ENCODE peak calls at places on chromosomes 13 and 19, in eight cellular contexts. W, O, B, P, H, D, A and M are unnamed samples.

GRCh38 chr13:109330941-109331340 is 455.4 kb downstream of the IRS2 start:
- DNase-seq in O (peak), P (no peak), H (no peak), B (no peak), D (no peak), W (no peak), A (no peak), M (no peak)

GRCh38 chr19:6100284-6100915 is 9.9 kb downstream of the RFX2 start:
- DNase-seq in H (no peak), B (no peak), A (no peak), W (peak), D (no peak), O (no peak), P (no peak), M (peak)

GRCh38 chr19:40599331-40600085 is 1.7 kb upstream of the LTBP4 start:
- DNase-seq in B (no peak), P (no peak), W (no peak), O (no peak), H (no peak), D (no peak), A (no peak), M (no peak)

GRCh38 chr19:12721656-12722565 is 1.8 kb downstream of the TNPO2 start:
- DNase-seq in P (peak), D (peak), H (peak), B (no peak), O (peak), W (peak), A (peak), M (peak)

GRCh38 chr13:57630661-57631606 is 610 bp upstream of the PCDH17 start:
- DNase-seq in W (no peak), A (no peak), P (no peak), B (no peak), O (no peak), H (no peak), D (no peak), M (no peak)

GRCh38 chr13:30307194-30307965 is at the start of gene KATNAL1:
- DNase-seq in W (peak), B (peak), D (peak), A (peak), P (peak), H (peak), O (peak), M (peak)

GRCh38 chr13:52994865-52995264 is 33.7 kb upstream of the OLFM4 start:
- DNase-seq in A (no peak), O (no peak), D (no peak), W (no peak), B (no peak), H (no peak), P (no peak), M (no peak)

GRCh38 chr19:53088091-53088490 is 15.1 kb downstream of the ZNF160 start:
- DNase-seq in B (no peak), P (no peak), W (no peak), D (no peak), A (no peak), H (no peak), O (peak), M (no peak)

GRCh38 chr13:78326608-78327007 is 276.7 kb downstream of the POU4F1 start:
- DNase-seq in A (no peak), W (no peak), O (no peak), P (no peak), H (no peak), D (no peak), B (no peak), M (peak)

GRCh38 chr13:31749929-31750328 is 10.6 kb downstream of the RXFP2 start:
- DNase-seq in O (peak), A (no peak), B (no peak), H (no peak), P (no peak), W (no peak), D (no peak), M (peak)

GRCh38 chr19:45187421-45188100 is 9.0 kb downstream of the BLOC1S3 start:
- DNase-seq in O (no peak), P (no peak), A (no peak), H (peak), W (peak), B (no peak), D (no peak), M (peak)

GRCh38 chr13:113928701-113929627 is 44.9 kb downstream of the C13orf46 start:
- DNase-seq in W (no peak), A (peak), O (peak), H (peak), P (peak), B (peak), D (no peak), M (no peak)

GRCh38 chr19:1811942-1812425 is at the start of gene ATP8B3:
- DNase-seq in O (no peak), A (peak), W (peak), H (no peak), P (no peak), D (no peak), B (no peak), M (no peak)

GRCh38 chr19:23071087-23071511 is 45.7 kb upstream of the ZNF730 start:
- DNase-seq in W (no peak), O (peak), B (no peak), A (no peak), D (no peak), P (no peak), H (peak), M (peak)

GRCh38 chr13:30880756-30881155 is 25.3 kb upstream of the MEDAG start:
- DNase-seq in H (no peak), P (no peak), A (no peak), D (no peak), B (no peak), O (peak), W (no peak), M (no peak)

GRCh38 chr13:60663788-60664187 is 266.8 kb downstream of the TDRD3 start:
- DNase-seq in W (no peak), P (no peak), B (no peak), H (no peak), A (no peak), O (no peak), D (no peak), M (no peak)

GRCh38 chr19:45800009-45800553 is 7.4 kb upstream of the DMWD start:
- DNase-seq in A (no peak), O (peak), H (no peak), B (no peak), D (no peak), W (no peak), P (no peak), M (peak)

GRCh38 chr19:16521715-16522289 is 20.4 kb downstream of the CHERP start:
- DNase-seq in D (no peak), O (no peak), W (peak), A (no peak), P (no peak), B (no peak), H (no peak), M (no peak)

GRCh38 chr13:28583661-28584091 is 75.3 kb upstream of the POMP start:
- DNase-seq in O (peak), H (no peak), A (no peak), D (no peak), W (peak), B (no peak), P (no peak), M (peak)

GRCh38 chr13:58587183-58587582 is 955.6 kb downstream of the PCDH17 start:
- DNase-seq in W (no peak), O (no peak), D (no peak), A (no peak), P (no peak), B (no peak), H (no peak), M (peak)

GRCh38 chr19:37963190-37963947 is 56.4 kb downstream of the SIPA1L3 start:
- DNase-seq in D (no peak), B (no peak), O (peak), H (no peak), P (no peak), A (no peak), W (no peak), M (peak)

GRCh38 chr19:48565090-48565489 is 13.1 kb downstream of the SULT2B1 start:
- DNase-seq in H (no peak), P (no peak), W (no peak), B (no peak), O (peak), D (no peak), A (no peak), M (peak)

GRCh38 chr13:23450340-23451046 is 17.0 kb upstream of the SACS start:
- DNase-seq in O (no peak), B (no peak), A (no peak), P (no peak), D (no peak), W (no peak), H (no peak), M (peak)

GRCh38 chr13:80297094-80297493 is 43.8 kb downstream of the SPRY2 start:
- DNase-seq in D (peak), W (no peak), P (no peak), B (no peak), O (no peak), H (no peak), A (no peak), M (peak)

GRCh38 chr13:52371736-52372247 is 34.2 kb downstream of the THSD1 start:
- DNase-seq in W (no peak), H (no peak), O (peak), D (no peak), P (no peak), A (no peak), B (no peak), M (peak)

GRCh38 chr19:34639491-34640085 is 37.4 kb downstream of the SCGB2B2 start:
- DNase-seq in H (peak), B (no peak), D (no peak), O (peak), P (peak), A (peak), W (peak), M (peak)

GRCh38 chr19:51131780-51132680 is 7.3 kb downstream of the SIGLEC9 start:
- DNase-seq in W (peak), P (peak), D (no peak), B (no peak), O (peak), A (peak), H (no peak), M (peak)

DNA sequence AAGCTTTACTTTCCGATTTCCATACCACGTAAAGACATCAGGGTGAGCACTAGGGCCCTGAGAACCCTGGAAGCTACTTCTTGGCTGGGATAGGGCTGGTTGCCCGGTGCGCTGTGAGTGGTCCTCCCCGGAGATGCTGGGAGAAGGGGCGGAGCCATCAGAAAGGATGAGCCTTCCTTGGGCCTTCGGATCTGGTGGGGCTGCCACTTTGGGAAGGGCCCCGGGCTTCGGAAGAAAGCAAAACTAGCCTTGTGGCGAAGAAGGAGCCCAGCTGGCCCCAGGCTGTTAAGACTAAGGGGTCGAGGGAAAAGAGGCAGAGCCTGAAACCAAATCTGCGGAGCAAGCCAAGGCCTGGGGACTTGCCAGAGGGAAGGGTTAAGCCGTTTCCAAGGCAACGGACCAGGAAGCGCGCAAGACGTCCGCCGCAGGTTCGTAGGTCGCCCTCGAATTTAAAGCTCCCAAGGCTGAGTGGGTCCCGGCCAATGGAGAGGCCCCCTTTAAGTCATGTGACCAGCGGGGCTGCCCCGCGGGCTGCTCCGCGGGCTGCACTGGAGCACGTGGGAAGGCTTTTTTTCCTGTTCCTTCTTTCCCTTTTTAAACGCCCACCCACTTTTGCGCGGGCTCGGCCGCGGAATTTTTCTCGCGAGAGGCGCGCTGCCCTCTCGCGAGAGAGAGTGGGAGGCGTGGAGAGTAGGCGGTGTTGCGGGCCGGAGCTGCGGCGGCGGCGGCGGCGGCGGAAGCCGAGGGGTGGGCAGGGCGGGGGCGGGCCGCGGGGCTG is 426 bp upstream of the AKAP11 start:
- DNase-seq in A (peak), H (peak), B (peak), D (peak), O (peak), P (peak), W (peak), M (peak)
- TF ChIP-seq POLR2A in A (no peak), H (no peak), B (peak), D (peak), O (no peak), P (no peak), W (no peak), M (peak)

DNA sequence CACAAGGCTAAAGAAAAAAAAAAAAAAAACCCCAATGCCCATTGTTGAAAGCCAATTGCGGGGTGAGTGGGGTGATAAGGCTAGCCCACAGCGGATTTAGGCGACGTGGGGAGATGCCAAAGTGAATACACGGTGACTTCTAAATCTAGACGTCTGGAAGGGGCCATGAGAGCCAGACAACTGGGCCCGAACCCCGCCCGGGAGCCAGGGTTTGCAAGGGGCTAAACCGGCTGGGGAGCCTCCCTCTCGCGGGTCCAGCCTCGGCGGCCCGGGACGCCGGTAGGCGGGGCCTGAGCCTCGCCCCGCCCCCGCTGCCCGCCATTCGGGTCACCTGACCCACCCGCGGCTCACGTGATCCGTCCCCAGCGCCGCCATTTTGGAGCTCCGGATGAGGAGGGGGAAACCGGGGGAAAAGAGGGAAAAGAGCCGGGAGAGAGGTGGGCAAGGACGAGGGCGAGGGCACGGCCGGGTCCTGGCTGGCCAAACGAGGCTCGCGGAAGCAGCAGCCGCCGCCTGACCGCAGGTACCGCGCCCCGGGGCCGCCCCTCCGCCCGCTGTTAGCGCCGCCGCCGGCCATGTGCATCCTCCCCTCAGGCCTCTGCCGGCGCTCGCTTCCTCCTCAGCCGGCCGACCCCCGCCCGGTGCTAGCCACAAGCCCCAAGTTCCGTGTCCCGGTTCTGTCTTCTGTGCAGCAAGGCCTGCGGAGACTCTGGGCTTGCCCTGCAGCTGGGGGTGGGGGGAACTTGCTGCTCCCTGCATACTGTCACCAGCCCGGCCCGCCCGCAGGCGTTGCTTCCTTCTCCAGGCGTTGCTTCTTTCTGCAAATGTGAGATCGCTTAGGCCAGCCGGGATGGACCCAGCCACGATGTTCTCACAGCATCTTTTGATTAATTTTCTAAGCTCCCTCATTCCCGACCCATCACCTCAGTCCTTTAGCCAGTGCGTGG is at the start of gene ZNF507:
- DNase-seq in P (peak), O (peak), D (peak), B (peak), H (peak), W (peak), A (peak), M (peak)
- TF ChIP-seq POLR2A in P (no peak), O (peak), D (peak), B (peak), H (no peak), W (peak), A (no peak), M (peak)

GRCh38 chr19:54461201-54462071 is 2.1 kb downstream of the LENG9 start:
- DNase-seq in B (no peak), H (no peak), D (no peak), A (no peak), P (no peak), O (peak), W (peak), M (no peak)
- TF ChIP-seq POLR2A in B (no peak), H (no peak), D (no peak), A (no peak), P (no peak), O (no peak), W (no peak), M (no peak)

DNA sequence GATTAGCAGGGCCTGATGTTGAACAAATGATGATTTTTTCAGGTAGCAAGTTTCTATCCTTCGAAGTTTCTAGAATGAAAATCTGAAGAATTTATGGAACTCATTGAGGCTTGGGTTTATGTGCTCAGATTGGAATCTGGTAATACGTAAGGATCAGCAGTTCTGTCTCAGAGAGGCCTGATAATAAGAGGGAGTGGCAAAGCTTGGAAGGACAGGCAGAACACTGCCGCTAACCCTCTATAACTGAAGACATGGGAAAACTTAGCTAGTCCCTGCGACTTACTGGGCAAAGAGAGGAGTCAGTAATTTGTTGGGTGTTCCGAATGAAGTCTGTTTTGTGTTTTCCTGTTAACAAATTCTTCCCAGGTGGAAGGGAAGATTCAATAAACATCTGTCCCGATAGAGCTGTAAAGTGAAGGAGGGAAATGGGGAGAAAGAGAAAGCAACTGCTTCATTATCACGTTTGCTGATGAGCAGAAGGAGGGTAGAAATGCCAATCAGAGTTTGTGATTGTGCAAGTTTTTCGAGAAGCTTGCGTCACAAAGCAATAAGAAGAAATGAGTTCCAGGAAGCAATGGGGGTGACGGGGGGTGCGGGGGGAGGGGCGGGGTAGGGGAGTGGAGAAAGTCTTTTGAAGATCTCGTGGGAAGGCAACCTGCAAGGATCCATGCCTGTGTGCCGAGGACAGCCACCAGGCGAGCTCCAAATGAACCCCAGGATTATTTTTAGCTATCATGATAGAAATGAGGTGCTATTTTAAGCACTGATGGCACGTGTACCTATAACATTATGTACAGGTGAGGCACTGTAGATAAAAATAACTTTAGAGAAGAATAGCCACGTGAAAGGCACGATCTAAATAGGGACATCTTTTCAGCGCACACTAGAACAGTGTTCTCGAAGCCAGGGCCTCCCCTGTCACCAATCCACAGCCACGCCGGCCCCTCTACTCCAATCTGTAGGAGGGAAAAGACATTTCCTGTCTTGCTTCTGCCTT is 224.1 kb downstream of the FGF9 start:
- DNase-seq in W (no peak), A (no peak), B (no peak), P (no peak), H (no peak), D (no peak), O (no peak), M (peak)
- TF ChIP-seq POLR2A in W (no peak), A (no peak), B (no peak), P (no peak), H (no peak), D (no peak), O (no peak), M (no peak)

GRCh38 chr19:492091-492531 is 4.2 kb upstream of the MADCAM1 start:
- DNase-seq in B (no peak), P (no peak), W (peak), D (no peak), H (peak), A (no peak), O (no peak), M (no peak)
- TF ChIP-seq POLR2A in B (no peak), P (no peak), W (no peak), D (no peak), H (no peak), A (no peak), O (no peak), M (no peak)

GRCh38 chr19:36687214-36688056 is at the start of gene ZNF567:
- DNase-seq in O (peak), H (peak), A (peak), W (peak), P (peak), B (peak), D (peak), M (peak)
- TF ChIP-seq POLR2A in O (no peak), H (no peak), A (no peak), W (peak), P (peak), B (peak), D (peak), M (peak)

GRCh38 chr19:18435848-18436631 is 1.9 kb downstream of the ISYNA1 start:
- DNase-seq in B (no peak), O (no peak), A (no peak), D (no peak), P (no peak), H (no peak), W (no peak), M (no peak)
- TF ChIP-seq POLR2A in B (no peak), O (peak), A (no peak), D (no peak), P (no peak), H (no peak), W (no peak), M (no peak)

DNA sequence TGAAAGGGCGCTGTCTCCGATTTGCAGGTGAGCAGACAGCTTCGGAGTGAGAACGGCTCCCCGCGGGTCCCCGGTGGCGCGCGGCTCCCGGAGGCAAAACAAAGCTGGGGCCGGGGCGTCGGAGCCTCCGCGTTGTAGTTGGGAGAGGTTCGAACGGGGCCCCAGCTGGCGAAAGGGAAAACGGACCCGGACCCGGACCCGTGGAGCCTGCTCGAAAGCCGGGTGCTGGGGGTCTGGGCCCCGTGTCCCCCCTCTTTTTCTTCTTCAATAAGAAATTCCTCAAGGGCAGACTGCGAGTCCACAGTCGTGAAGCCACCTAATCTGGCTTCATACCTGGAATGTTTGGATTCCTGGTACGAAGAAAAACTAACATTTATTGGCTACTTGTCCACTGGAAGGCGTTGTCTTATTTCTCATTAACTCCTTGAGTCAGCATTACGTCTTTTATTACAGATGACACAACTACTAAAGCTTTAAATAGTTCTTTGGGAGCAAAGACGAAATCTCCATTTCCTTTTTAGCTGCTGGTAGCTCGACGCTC is 627 bp upstream of the MTIF3 start:
- DNase-seq in P (peak), W (peak), H (peak), A (peak), D (no peak), O (peak), B (no peak), M (peak)
- TF ChIP-seq POLR2A in P (no peak), W (no peak), H (no peak), A (no peak), D (no peak), O (no peak), B (no peak), M (no peak)